ENCODE peak calls at places on chromosomes 2 and 18, in six cellular contexts. J is mesenchymal stem cell, W is mesendoderm, A is left ventricle myocardium inferior, R is H9, Z is cardiac muscle cell. X is an unnamed sample.

GRCh38 chr2:71856709-71857525 is 290.7 kb downstream of the CYP26B1 start:
- DNase-seq in J (no peak), Z (peak; percentile 29), W (peak; percentile 29), R (peak; percentile 37), A (no peak), X (peak; percentile 65)

GRCh38 chr2:42268528-42269151 is 92.4 kb downstream of the COX7A2L start:
- DNase-seq in Z (no peak), J (no peak), W (no peak), R (no peak), A (no peak), X (no peak)

GRCh38 chr2:173511942-173512341 is 157.3 kb downstream of the CDCA7 start:
- DNase-seq in R (no peak), A (no peak), J (no peak), Z (peak; percentile 14), W (peak; percentile 33), X (peak; percentile 26)

GRCh38 chr2:236674238-236674637 is 104.6 kb downstream of the ACKR3 start:
- DNase-seq in R (peak; percentile 4), J (no peak), W (no peak), Z (no peak), A (no peak), X (no peak)

GRCh38 chr2:223530811-223531210 is 71.3 kb downstream of the SCG2 start:
- DNase-seq in J (no peak), W (no peak), A (no peak), Z (no peak), R (no peak), X (no peak)

GRCh38 chr2:130806370-130806769 is 30.3 kb upstream of the ARHGEF4 start:
- DNase-seq in Z (no peak), J (no peak), A (no peak), R (no peak), W (no peak), X (no peak)

GRCh38 chr18:40925071-40925541 is 1029.9 kb upstream of the PIK3C3 start:
- DNase-seq in R (no peak), J (no peak), A (no peak), W (no peak), Z (peak; percentile 44), X (no peak)

GRCh38 chr2:99389371-99389770 is 52.2 kb downstream of the EIF5B start:
- DNase-seq in W (no peak), R (no peak), J (peak; percentile 36), A (no peak), Z (no peak), X (no peak)

GRCh38 chr2:44949329-44950151 is 8.0 kb downstream of the SIX3 start:
- DNase-seq in J (peak; percentile 30), W (peak; percentile 74), A (no peak), R (peak; percentile 85), Z (peak; percentile 52), X (no peak)

GRCh38 chr2:113876503-113877387 is 13.1 kb upstream of the ACTR3 start:
- DNase-seq in Z (peak; percentile 33), J (no peak), R (peak; percentile 63), W (peak; percentile 57), A (no peak), X (peak; percentile 99)

GRCh38 chr2:9695916-9696315 is 65.1 kb upstream of the YWHAQ start:
- DNase-seq in A (no peak), R (no peak), J (no peak), Z (no peak), W (no peak), X (no peak)

GRCh38 chr2:127675335-127676261 is at the start of gene LIMS2:
- DNase-seq in R (peak; percentile 47), A (peak; percentile 68), W (peak; percentile 50), Z (peak; percentile 41), J (peak; percentile 71), X (peak; percentile 58)

DNA sequence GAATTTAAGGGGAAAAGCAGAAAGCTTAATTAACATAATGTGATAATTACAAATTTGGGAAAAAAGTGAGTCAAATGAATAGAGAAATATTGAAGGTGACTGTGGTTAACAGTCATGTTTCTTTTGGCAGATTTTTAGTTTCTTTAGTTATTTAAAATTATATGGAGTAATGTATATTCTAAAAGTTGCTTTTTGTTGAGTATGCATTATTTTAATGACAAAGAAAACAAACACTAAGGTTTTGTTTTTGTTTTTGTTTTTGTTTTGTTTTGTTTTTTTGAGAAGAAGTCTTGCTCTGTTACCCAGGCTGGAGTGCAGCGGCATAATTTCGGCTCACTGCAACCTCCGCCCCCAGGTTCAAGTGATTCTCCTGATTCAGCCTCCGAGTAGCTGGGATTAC is 30.3 kb upstream of the MTCL1 start:
- DNase-seq in R (no peak), J (no peak), Z (no peak), A (no peak), W (no peak), X (no peak)
- H3K27ac ChIP-seq in R (no peak overlapping the region), J (no peak overlapping the region), Z (no peak overlapping the region), A (no peak overlapping the region), W (no peak overlapping the region), X (no peak overlapping the region)

DNA sequence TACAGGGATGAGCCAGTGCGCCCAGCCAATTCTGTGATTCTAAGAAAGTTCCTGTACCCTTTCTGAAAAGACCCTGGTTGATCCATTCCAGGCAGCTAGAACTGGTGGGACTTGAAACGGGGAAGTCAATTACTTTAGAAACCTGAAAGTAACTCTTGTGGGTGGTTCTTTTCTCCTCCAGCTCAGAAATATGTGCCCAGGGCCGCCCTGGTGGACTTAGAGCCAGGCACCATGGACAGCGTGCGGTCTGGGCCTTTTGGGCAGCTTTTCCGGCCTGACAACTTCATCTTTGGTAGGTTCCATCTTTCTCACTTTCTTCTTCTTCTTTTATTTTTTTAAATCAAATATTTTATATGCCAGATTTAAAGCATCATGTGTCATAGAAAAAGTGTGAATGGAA is 2.7 kb downstream of the TUBB6 start:
- DNase-seq in Z (no peak), J (no peak), W (no peak), R (no peak), A (no peak), X (no peak)
- H3K27ac ChIP-seq in Z (no peak overlapping the region), J (no peak overlapping the region), W (no peak overlapping the region), R (no peak overlapping the region), A (peak overlapping the region; percentile 98), X (no peak overlapping the region)

GRCh38 chr2:16639431-16639830 is 26.2 kb downstream of the CYRIA start:
- DNase-seq in J (no peak), A (no peak), R (no peak), Z (no peak), W (no peak), X (no peak)
- H3K27ac ChIP-seq in J (no peak overlapping the region), A (peak overlapping the region; percentile 68), R (no peak overlapping the region), Z (no peak overlapping the region), W (no peak overlapping the region), X (no peak overlapping the region)

DNA sequence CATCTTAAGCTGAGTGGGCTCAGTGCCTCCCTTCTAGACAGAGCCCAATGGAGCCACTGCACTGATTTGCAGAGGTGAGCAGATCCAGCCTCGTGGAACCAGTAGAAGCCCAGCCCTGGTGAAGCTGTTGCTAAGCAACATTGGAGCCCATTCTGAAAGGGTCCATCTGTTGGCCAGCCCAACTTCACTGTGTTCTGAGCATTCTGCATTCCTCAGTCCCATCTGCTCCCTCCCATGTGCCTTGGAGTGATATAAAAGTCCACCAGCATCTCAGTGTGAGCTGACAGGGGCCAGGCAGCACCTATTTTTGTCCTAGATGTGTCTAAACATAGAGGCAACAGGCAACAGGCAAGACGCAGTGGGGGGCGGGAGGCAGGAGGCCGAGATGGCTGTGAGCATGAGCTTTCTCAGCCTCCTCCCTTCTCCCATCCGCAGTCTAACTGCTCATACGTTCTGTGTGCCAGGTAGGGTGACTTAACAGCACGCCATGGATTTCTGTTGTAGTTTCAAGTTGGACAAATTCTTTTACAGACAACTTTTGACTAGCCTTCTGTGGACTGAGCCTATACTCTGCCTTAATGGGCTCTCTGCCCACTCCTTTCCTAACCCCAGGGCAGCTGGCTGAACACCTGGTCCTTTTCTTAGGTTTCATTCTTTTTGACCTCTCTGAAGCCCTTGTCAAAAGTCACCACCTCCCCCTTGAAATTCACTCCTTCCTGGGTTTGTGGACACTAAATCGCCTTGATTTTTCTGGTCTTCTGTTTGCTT is 112.4 kb downstream of the PLB1 start:
- DNase-seq in R (no peak), Z (peak; percentile 22), J (no peak), A (peak; percentile 45), W (no peak), X (no peak)
- H3K27ac ChIP-seq in R (no peak overlapping the region), Z (peak overlapping the region; percentile 97), J (no peak overlapping the region), A (peak overlapping the region; percentile 70), W (no peak overlapping the region), X (no peak overlapping the region)

GRCh38 chr2:238381341-238382130 is 45.2 kb upstream of the ASB1 start:
- DNase-seq in W (no peak), J (no peak), R (no peak), A (no peak), Z (no peak), X (no peak)

GRCh38 chr2:238378230-238379095 is 48.3 kb upstream of the ASB1 start:
- DNase-seq in A (no peak), J (no peak), W (no peak), R (no peak), Z (no peak), X (no peak)

GRCh38 chr2:238379096-238379810 is 47.5 kb upstream of the ASB1 start:
- DNase-seq in R (no peak), W (no peak), J (no peak), A (no peak), Z (peak; percentile 74), X (peak; percentile 37)

GRCh38 chr2:238380785-238381184 is 45.9 kb upstream of the ASB1 start:
- DNase-seq in W (peak; percentile 75), Z (peak; percentile 62), J (peak; percentile 76), R (no peak), A (no peak), X (peak; percentile 94)

DNA sequence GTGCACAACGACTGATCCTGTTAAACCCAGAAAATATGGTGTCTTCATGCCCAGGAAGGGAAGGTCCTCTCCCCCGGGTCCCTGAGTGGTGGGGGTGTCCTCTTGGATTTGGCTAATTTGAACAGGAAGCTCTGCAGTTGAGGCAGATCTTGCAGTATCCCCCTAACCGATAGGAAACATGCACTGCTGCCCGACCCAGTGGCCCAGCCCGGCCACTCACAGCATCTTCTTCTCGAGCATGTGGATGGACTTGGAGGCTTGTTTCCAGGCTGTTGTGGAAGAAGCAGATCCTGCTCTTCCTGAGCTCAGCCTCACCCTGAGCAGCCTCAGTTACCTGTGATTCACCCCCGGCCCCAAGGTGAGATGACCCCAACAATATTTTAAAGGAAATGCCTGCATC is 46.4 kb upstream of the ASB1 start:
- DNase-seq in A (no peak), Z (no peak), J (no peak), W (no peak), R (no peak), X (no peak)
- H3K27ac ChIP-seq in A (peak overlapping the region; percentile 79), Z (no peak overlapping the region), J (no peak overlapping the region), W (no peak overlapping the region), R (no peak overlapping the region), X (peak overlapping the region; percentile 88)

GRCh38 chr2:138121769-138122661 is 157.7 kb downstream of the HNMT start:
- DNase-seq in A (no peak), Z (no peak), W (peak; percentile 58), R (no peak), J (no peak), X (peak; percentile 61)
- H3K27ac ChIP-seq in A (no peak overlapping the region), Z (no peak overlapping the region), W (no peak overlapping the region), R (no peak overlapping the region), J (no peak overlapping the region), X (peak overlapping the region; percentile 68)